ENCODE peak calls at places on chromosomes 7 and 10, in five cellular contexts. K is PC-9; H is CD8-positive, alpha-beta T cell; B is SK-N-SH; G is fibroblast of mammary gland. V is an unnamed sample.

GRCh38 chr10:103660364-103661197 is 167.1 kb downstream of the NEURL1 start:
- DNase-seq in H (no peak), K (no peak), G (peak; percentile 55), B (no peak), V (peak; percentile 51)

GRCh38 chr10:4283841-4284610 is 499.0 kb upstream of the KLF6 start:
- DNase-seq in G (peak; percentile 98), B (no peak), H (no peak), K (no peak), V (peak; percentile 93)

GRCh38 chr7:117385340-117386124 is 41.8 kb downstream of the ASZ1 start:
- DNase-seq in G (peak; percentile 54), K (no peak), H (no peak), B (peak; percentile 5), V (peak; percentile 69)

GRCh38 chr7:35727571-35727970 is 32.6 kb upstream of the HERPUD2 start:
- DNase-seq in K (no peak), B (no peak), G (peak; percentile 63), H (no peak), V (peak; percentile 33)

GRCh38 chr7:26007510-26007909 is 144.5 kb upstream of the NFE2L3 start:
- DNase-seq in G (no peak), B (no peak), K (no peak), H (no peak), V (no peak)

GRCh38 chr10:8036521-8037198 is 17.8 kb upstream of the GATA3 start:
- DNase-seq in H (no peak), B (no peak), K (no peak), G (no peak), V (no peak)

GRCh38 chr10:13630231-13630630 is 43.5 kb downstream of the PRPF18 start:
- DNase-seq in K (peak; percentile 42), B (no peak), G (no peak), H (no peak), V (no peak)

GRCh38 chr7:157972914-157973313 is 614.7 kb downstream of the PTPRN2 start:
- DNase-seq in G (no peak), K (no peak), B (no peak), H (no peak), V (no peak)

GRCh38 chr7:37669818-37670217 is 13.7 kb upstream of the GPR141 start:
- DNase-seq in K (no peak), H (no peak), G (no peak), B (no peak), V (no peak)

GRCh38 chr10:14653271-14654161 is 121.2 kb downstream of the FAM107B start:
- DNase-seq in G (peak; percentile 43), H (no peak), K (peak; percentile 96), B (peak; percentile 42), V (peak; percentile 94)

GRCh38 chr10:7610651-7611389 is 55.9 kb downstream of the ITIH5 start:
- DNase-seq in G (peak; percentile 84), B (no peak), H (no peak), K (no peak), V (peak; percentile 56)

GRCh38 chr7:2959828-2960599 is 83.7 kb downstream of the CARD11 start:
- DNase-seq in H (no peak), K (no peak), B (no peak), G (no peak), V (no peak)

GRCh38 chr10:43374194-43374593 is 2.8 kb downstream of the FXYD4 start:
- DNase-seq in G (no peak), H (no peak), K (no peak), B (no peak), V (no peak)

GRCh38 chr7:107638594-107638993 is 22.0 kb upstream of the SLC26A4 start:
- DNase-seq in K (no peak), H (no peak), B (no peak), G (no peak), V (no peak)

GRCh38 chr7:66265566-66265965 is 60.4 kb downstream of the TPST1 start:
- DNase-seq in K (no peak), H (no peak), B (peak; percentile 39), G (peak; percentile 47), V (peak; percentile 42)

GRCh38 chr7:28389504-28390385 is 22.6 kb upstream of the CREB5 start:
- DNase-seq in H (no peak), G (peak; percentile 79), K (peak; percentile 75), B (peak; percentile 44), V (peak; percentile 77)

GRCh38 chr7:2282185-2282751 is 32.0 kb downstream of the SNX8 start:
- DNase-seq in H (no peak), B (no peak), K (no peak), G (no peak), V (peak; percentile 28)

GRCh38 chr7:103687981-103688380 is 242.0 kb upstream of the SLC26A5 start:
- DNase-seq in H (no peak), B (no peak), K (no peak), G (no peak), V (no peak)

GRCh38 chr7:2688409-2689342 is 674 bp downstream of the AMZ1 start:
- DNase-seq in K (no peak), B (peak; percentile 72), H (no peak), G (no peak), V (no peak)

GRCh38 chr10:48450811-48451466 is 144.5 kb downstream of the MAPK8 start:
- DNase-seq in K (no peak), H (no peak), B (no peak), G (no peak), V (no peak)

GRCh38 chr10:78626471-78626870 is 442.3 kb upstream of the ZMIZ1 start:
- DNase-seq in K (peak; percentile 73), G (no peak), H (no peak), B (no peak), V (no peak)

GRCh38 chr7:116399808-116400207 is 99.7 kb upstream of the CAV2 start:
- DNase-seq in K (peak; percentile 53), H (no peak), G (peak; percentile 62), B (no peak), V (peak; percentile 45)

GRCh38 chr7:73851410-73852338 is 9.3 kb upstream of the TMEM270 start:
- DNase-seq in G (peak; percentile 99), H (no peak), K (peak; percentile 99), B (no peak), V (peak; percentile 97)

DNA sequence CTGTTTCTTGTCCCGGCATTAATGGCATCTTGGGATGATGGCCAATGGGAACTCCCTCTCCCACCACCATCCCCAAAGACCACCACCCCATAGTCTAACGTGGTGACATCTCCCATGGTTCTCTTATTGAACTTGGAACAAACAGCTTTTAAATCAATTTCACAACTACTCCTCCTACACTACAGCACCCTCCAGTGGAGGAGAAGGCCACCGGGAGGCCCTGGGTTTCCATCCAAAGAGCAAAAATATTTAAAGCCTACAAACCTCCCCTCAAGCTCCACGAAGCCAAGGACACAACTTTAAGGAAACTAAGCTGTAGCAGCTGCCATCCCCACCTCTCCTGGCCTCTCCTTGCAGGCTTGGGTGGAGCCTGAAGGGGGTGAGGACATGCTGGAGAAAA is 94.1 kb upstream of the LANCL2 start:
- DNase-seq in G (peak; percentile 33), H (no peak), B (no peak), K (no peak), V (no peak)
- TF ChIP-seq CTCF in G (peak; percentile 56), H (no peak), B (peak; percentile 61), K (peak; percentile 77), V (peak; percentile 55)

DNA sequence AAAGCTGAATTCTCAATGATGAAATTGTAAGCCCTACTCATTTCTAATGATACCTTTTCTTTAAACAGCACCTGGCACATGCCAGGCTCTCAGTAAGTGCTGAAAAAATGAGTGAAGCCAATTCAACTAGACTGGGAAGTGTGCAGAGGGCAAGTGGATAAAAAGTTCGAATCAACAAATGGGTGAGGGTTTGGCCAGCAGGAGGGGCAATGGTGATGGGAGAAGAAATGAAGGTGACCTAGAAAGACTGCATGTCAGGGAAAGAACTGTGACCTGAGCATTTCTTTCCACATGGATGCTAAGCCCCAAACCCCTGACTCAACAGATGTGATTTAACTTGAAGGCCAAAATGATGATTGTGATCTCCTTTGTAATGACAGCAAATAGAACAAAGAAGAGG is 54.6 kb downstream of the DKK1 start:
- DNase-seq in G (no peak), B (no peak), K (no peak), H (no peak), V (no peak)
- TF ChIP-seq CTCF in G (peak; percentile 10), B (no peak), K (no peak), H (no peak), V (no peak)

GRCh38 chr7:127154958-127155357 is 97.8 kb downstream of the GRM8 start:
- DNase-seq in K (no peak), H (no peak), G (no peak), B (no peak), V (no peak)

GRCh38 chr7:127154101-127154500 is 98.6 kb downstream of the GRM8 start:
- DNase-seq in K (no peak), B (no peak), H (no peak), G (no peak), V (no peak)

GRCh38 chr7:127153315-127153714 is 99.4 kb downstream of the GRM8 start:
- DNase-seq in G (no peak), H (no peak), B (no peak), K (no peak), V (no peak)

GRCh38 chr7:127158659-127159058 is 94.1 kb downstream of the GRM8 start:
- DNase-seq in K (no peak), B (no peak), H (no peak), G (no peak), V (no peak)
- TF ChIP-seq CTCF in K (peak; percentile 65), B (peak; percentile 55), H (peak; percentile 12), G (peak; percentile 18), V (peak; percentile 3)

GRCh38 chr10:22736134-22736533 is 21.8 kb upstream of the PIP4K2A start:
- DNase-seq in B (no peak), G (peak; percentile 5), H (no peak), K (no peak), V (peak; percentile 15)

GRCh38 chr10:22737587-22737986 is 23.2 kb upstream of the PIP4K2A start:
- DNase-seq in G (peak; percentile 96), H (no peak), B (no peak), K (no peak), V (peak; percentile 76)

GRCh38 chr10:22742678-22743077 is 28.3 kb upstream of the PIP4K2A start:
- DNase-seq in H (no peak), B (no peak), G (no peak), K (no peak), V (no peak)

GRCh38 chr10:22740180-22740579 is 25.8 kb upstream of the PIP4K2A start:
- DNase-seq in B (no peak), G (peak; percentile 71), K (no peak), H (no peak), V (no peak)
- TF ChIP-seq CTCF in B (no peak), G (peak; percentile 14), K (no peak), H (no peak), V (no peak)

GRCh38 chr7:50640256-50640655 is 75.1 kb upstream of the DDC start:
- DNase-seq in K (no peak), B (no peak), G (no peak), H (no peak), V (no peak)

GRCh38 chr7:50640779-50641178 is 75.6 kb upstream of the DDC start:
- DNase-seq in K (no peak), B (no peak), G (no peak), H (no peak), V (no peak)

GRCh38 chr7:50644114-50644513 is 78.9 kb upstream of the DDC start:
- DNase-seq in K (no peak), G (no peak), H (no peak), B (no peak), V (no peak)

GRCh38 chr7:50644586-50644985 is 79.4 kb upstream of the DDC start:
- DNase-seq in G (no peak), K (no peak), H (no peak), B (peak; percentile 22), V (no peak)

GRCh38 chr7:50641442-50642405 is 76.5 kb upstream of the DDC start:
- DNase-seq in H (no peak), K (no peak), G (no peak), B (no peak), V (no peak)
- TF ChIP-seq CTCF in H (no peak), K (no peak), G (no peak), B (no peak), V (no peak)

V was measured in fibroblast of villous mesenchyme.